ENCODE peak calls at places on chromosomes 5 and 9, in ten cellular contexts. L is hippocampal formation; Y is right lobe of liver; B is AG08396; H is stimulated activated CD4-positive, alpha-beta T cell treated with anti-CD3 and anti-CD28 coated beads, Interleukin-4, amount 100 ng/mL, for 48 hours; U is GM04503; Q is stomach; D is non-pigmented ciliary epithelial cell; Z is EH; C is nucleus accumbens. V is an unnamed sample.

GRCh38 chr5:82277987-82278710 is at the start of gene RPS23:
- DNase-seq in L (peak; percentile 93), Y (peak; percentile 89), B (peak; percentile 92), H (peak; percentile 83), U (peak; percentile 69), Q (peak; percentile 91), D (peak; percentile 61), Z (peak; percentile 90), C (peak; percentile 90), V (peak; percentile 69)

GRCh38 chr9:93672622-93673270 is 96.4 kb downstream of the PHF2 start:
- DNase-seq in L (no peak), Y (no peak), B (no peak), H (no peak), U (no peak), Q (peak; percentile 14), D (no peak), Z (no peak), C (no peak), V (no peak)

GRCh38 chr5:34789021-34789531 is 49.9 kb upstream of the TTC23L start:
- DNase-seq in L (no peak), Y (no peak), B (no peak), H (no peak), U (peak; percentile 58), Q (no peak), D (no peak), Z (peak; percentile 50), C (no peak), V (no peak)

GRCh38 chr9:114149181-114149580 is 6.2 kb upstream of the COL27A1 start:
- DNase-seq in L (no peak), Y (no peak), B (no peak), H (no peak), U (no peak), Q (no peak), D (no peak), Z (no peak), C (no peak), V (no peak)

GRCh38 chr9:5892456-5893133 is 1.9 kb downstream of the MLANA start:
- DNase-seq in L (no peak), Y (no peak), B (no peak), H (no peak), U (no peak), Q (no peak), D (no peak), Z (peak; percentile 42), C (peak; percentile 33), V (no peak)

GRCh38 chr9:90815183-90815943 is 13.7 kb downstream of the SYK start:
- DNase-seq in L (no peak), Y (peak; percentile 47), B (no peak), H (no peak), U (no peak), Q (peak; percentile 24), D (no peak), Z (no peak), C (peak; percentile 4), V (no peak)

GRCh38 chr9:122251351-122251750 is 13.3 kb downstream of the RBM18 start:
- DNase-seq in L (peak; percentile 9), Y (no peak), B (no peak), H (no peak), U (no peak), Q (no peak), D (no peak), Z (no peak), C (no peak), V (no peak)

GRCh38 chr5:112338681-112339337 is 80.3 kb downstream of the EPB41L4A start:
- DNase-seq in L (no peak), Y (no peak), B (no peak), H (no peak), U (no peak), Q (no peak), D (no peak), Z (peak; percentile 4), C (no peak), V (peak; percentile 70)

GRCh38 chr9:116383133-116383532 is 229.5 kb downstream of the PAPPA start:
- DNase-seq in L (no peak), Y (no peak), B (no peak), H (no peak), U (no peak), Q (no peak), D (no peak), Z (peak; percentile 23), C (no peak), V (no peak)

GRCh38 chr5:139061274-139061673 is 136.9 kb downstream of the SIL1 start:
- DNase-seq in L (no peak), Y (peak; percentile 88), B (peak; percentile 72), H (no peak), U (peak; percentile 77), Q (peak; percentile 76), D (peak; percentile 44), Z (peak; percentile 97), C (no peak), V (peak; percentile 30)

GRCh38 chr5:31993182-31993961 is 180.7 kb downstream of the GOLPH3 start:
- DNase-seq in L (no peak), Y (no peak), B (peak; percentile 62), H (no peak), U (peak; percentile 75), Q (no peak), D (peak; percentile 30), Z (peak; percentile 82), C (no peak), V (peak; percentile 43)

GRCh38 chr9:105039180-105039799 is 111.3 kb upstream of the ABCA1 start:
- DNase-seq in L (no peak), Y (no peak), B (no peak), H (no peak), U (no peak), Q (no peak), D (no peak), Z (no peak), C (no peak), V (no peak)

GRCh38 chr5:65081071-65081470 is 312.3 kb downstream of the CWC27 start:
- DNase-seq in L (no peak), Y (no peak), B (no peak), H (no peak), U (no peak), Q (no peak), D (no peak), Z (no peak), C (no peak), V (no peak)

GRCh38 chr5:93653716-93654115 is 70.7 kb downstream of the NR2F1 start:
- DNase-seq in L (no peak), Y (no peak), B (no peak), H (no peak), U (no peak), Q (no peak), D (no peak), Z (no peak), C (no peak), V (no peak)

GRCh38 chr5:579746-580366 is 32.3 kb upstream of the CEP72 start:
- DNase-seq in L (no peak), Y (no peak), B (no peak), H (no peak), U (no peak), Q (peak; percentile 24), D (no peak), Z (no peak), C (no peak), V (no peak)

GRCh38 chr9:83119873-83120272 is 56.9 kb upstream of the RASEF start:
- DNase-seq in L (no peak), Y (no peak), B (no peak), H (no peak), U (no peak), Q (no peak), D (no peak), Z (no peak), C (no peak), V (no peak)

GRCh38 chr5:64625678-64626077 is 64.6 kb upstream of the SHISAL2B start:
- DNase-seq in L (no peak), Y (no peak), B (no peak), H (no peak), U (no peak), Q (no peak), D (peak; percentile 8), Z (peak; percentile 62), C (no peak), V (no peak)

GRCh38 chr9:109052416-109052815 is 39.1 kb upstream of the CTNNAL1 start:
- DNase-seq in L (no peak), Y (no peak), B (no peak), H (no peak), U (peak; percentile 59), Q (no peak), D (no peak), Z (peak; percentile 87), C (no peak), V (peak; percentile 43)

GRCh38 chr9:109072810-109073435 is 46.8 kb downstream of the TMEM245 start:
- DNase-seq in L (no peak), Y (no peak), B (no peak), H (no peak), U (no peak), Q (no peak), D (no peak), Z (no peak), C (no peak), V (no peak)

GRCh38 chr5:144332265-144332664 is 161.6 kb downstream of the KCTD16 start:
- DNase-seq in L (no peak), Y (no peak), B (no peak), H (no peak), U (no peak), Q (no peak), D (no peak), Z (peak; percentile 7), C (no peak), V (no peak)

GRCh38 chr9:37187713-37188439 is 67.5 kb downstream of the ZCCHC7 start:
- DNase-seq in L (no peak), Y (no peak), B (no peak), H (no peak), U (no peak), Q (no peak), D (peak; percentile 14), Z (peak; percentile 57), C (no peak), V (no peak)

GRCh38 chr5:52995914-52996313 is 6.8 kb downstream of the ITGA2 start:
- DNase-seq in L (no peak), Y (no peak), B (no peak), H (no peak), U (no peak), Q (no peak), D (no peak), Z (no peak), C (no peak), V (no peak)

GRCh38 chr9:2274762-2275161 is 259.6 kb downstream of the SMARCA2 start:
- DNase-seq in L (no peak), Y (no peak), B (no peak), H (no peak), U (no peak), Q (no peak), D (no peak), Z (no peak), C (no peak), V (no peak)

GRCh38 chr5:43631182-43631910 is 28.4 kb downstream of the NNT start:
- DNase-seq in L (peak; percentile 91), Y (peak; percentile 34), B (peak; percentile 55), H (no peak), U (no peak), Q (peak; percentile 34), D (peak; percentile 63), Z (peak; percentile 76), C (peak; percentile 19), V (peak; percentile 44)

GRCh38 chr5:71830626-71831539 is 111.8 kb downstream of the CARTPT start:
- DNase-seq in L (peak; percentile 24), Y (peak; percentile 38), B (peak; percentile 82), H (no peak), U (peak; percentile 76), Q (peak; percentile 69), D (peak; percentile 50), Z (peak; percentile 92), C (no peak), V (peak; percentile 80)

GRCh38 chr9:111658943-111659342 is 2.5 kb upstream of the GNG10 start:
- DNase-seq in L (no peak), Y (no peak), B (no peak), H (no peak), U (no peak), Q (no peak), D (no peak), Z (no peak), C (no peak), V (no peak)

GRCh38 chr5:74945561-74946165 is 79.5 kb upstream of the FAM169A start:
- DNase-seq in L (no peak), Y (no peak), B (no peak), H (peak; percentile 34), U (no peak), Q (no peak), D (no peak), Z (no peak), C (no peak), V (no peak)

GRCh38 chr9:124551472-124552339 is 44.5 kb upstream of the NR5A1 start:
- DNase-seq in L (peak; percentile 58), Y (peak; percentile 29), B (peak; percentile 76), H (peak; percentile 12), U (no peak), Q (peak; percentile 38), D (peak; percentile 63), Z (peak; percentile 75), C (peak; percentile 46), V (no peak)